ENCODE peak calls at places on chromosome 6, in nine cellular contexts. B, D, C, W, L, K, V, M and E are unnamed samples. For H4K20me1, the result is how much of the 10 kb centered on the place peaks cover.

GRCh38 chr6:40672118-40672517 is 85.0 kb upstream of the LRFN2 start:
- DNase-seq in B (no peak), D (no peak), C (peak), W (no peak), L (peak), K (no peak), V (peak), M (no peak), E (peak)

GRCh38 chr6:37990762-37991525 is 171.4 kb downstream of the ZFAND3 start:
- DNase-seq in B (peak), D (peak), C (peak), W (peak), L (peak), K (no peak), V (no peak), M (no peak), E (no peak)

GRCh38 chr6:73073238-73073637 is 152.1 kb downstream of the KHDC1L start:
- DNase-seq in B (no peak), D (no peak), C (no peak), W (peak), L (peak), K (no peak), V (no peak), M (no peak), E (no peak)

GRCh38 chr6:169556758-169557505 is 144.9 kb downstream of the WDR27 start:
- DNase-seq in B (no peak), D (no peak), C (no peak), W (no peak), L (no peak), K (no peak), V (no peak), M (peak), E (peak)

GRCh38 chr6:52635049-52635577 is 35.8 kb upstream of the TMEM14A start:
- DNase-seq in B (peak), D (no peak), C (no peak), W (no peak), L (peak), K (no peak), V (no peak), M (no peak), E (no peak)

GRCh38 chr6:30683980-30684338 is 2.5 kb downstream of the PPP1R18 start:
- DNase-seq in B (no peak), D (no peak), C (no peak), W (no peak), L (peak), K (peak), V (no peak), M (no peak), E (peak)

GRCh38 chr6:20837189-20837588 is 302.9 kb downstream of the CDKAL1 start:
- DNase-seq in B (no peak), D (no peak), C (no peak), W (no peak), L (no peak), K (no peak), V (no peak), M (no peak), E (no peak)

GRCh38 chr6:17714879-17715860 is 8.4 kb upstream of the NUP153 start:
- DNase-seq in B (peak), D (peak), C (no peak), W (peak), L (peak), K (no peak), V (no peak), M (no peak), E (no peak)

GRCh38 chr6:134138226-134138975 is 86.0 kb upstream of the SLC2A12 start:
- DNase-seq in B (peak), D (peak), C (no peak), W (no peak), L (peak), K (no peak), V (no peak), M (no peak), E (no peak)

GRCh38 chr6:52566853-52567279 is 10.0 kb downstream of the TRAM2 start:
- DNase-seq in B (peak), D (peak), C (no peak), W (peak), L (peak), K (no peak), V (no peak), M (no peak), E (no peak)

GRCh38 chr6:154572592-154572991 is 62.1 kb upstream of the CNKSR3 start:
- DNase-seq in B (no peak), D (no peak), C (no peak), W (no peak), L (no peak), K (no peak), V (no peak), M (no peak), E (no peak)

GRCh38 chr6:105452924-105453756 is 50.3 kb upstream of the PREP start:
- DNase-seq in B (no peak), D (no peak), C (no peak), W (no peak), L (no peak), K (peak), V (no peak), M (no peak), E (no peak)

GRCh38 chr6:82877213-82878195 is 188.1 kb downstream of the UBE3D start:
- DNase-seq in B (no peak), D (no peak), C (no peak), W (peak), L (no peak), K (no peak), V (peak), M (no peak), E (no peak)

GRCh38 chr6:37625591-37626374 is 71.9 kb downstream of the MDGA1 start:
- DNase-seq in B (no peak), D (no peak), C (peak), W (no peak), L (no peak), K (no peak), V (no peak), M (no peak), E (no peak)

GRCh38 chr6:169029861-169030260 is 223.8 kb downstream of the THBS2 start:
- DNase-seq in B (no peak), D (no peak), C (no peak), W (no peak), L (no peak), K (no peak), V (peak), M (no peak), E (no peak)

GRCh38 chr6:167236239-167236571 is 54.9 kb upstream of the UNC93A start:
- DNase-seq in B (no peak), D (no peak), C (no peak), W (no peak), L (no peak), K (no peak), V (peak), M (no peak), E (no peak)

GRCh38 chr6:167237438-167237837 is 53.7 kb upstream of the UNC93A start:
- DNase-seq in B (no peak), D (no peak), C (no peak), W (no peak), L (no peak), K (no peak), V (no peak), M (no peak), E (no peak)

GRCh38 chr6:167233490-167233889 is 57.6 kb upstream of the UNC93A start:
- DNase-seq in B (no peak), D (no peak), C (no peak), W (no peak), L (no peak), K (no peak), V (no peak), M (no peak), E (no peak)

GRCh38 chr6:167235421-167236238 is 55.5 kb upstream of the UNC93A start:
- DNase-seq in B (no peak), D (no peak), C (no peak), W (no peak), L (no peak), K (no peak), V (no peak), M (no peak), E (no peak)

GRCh38 chr6:167235005-167235404 is 56.1 kb upstream of the UNC93A start:
- DNase-seq in B (no peak), D (no peak), C (no peak), W (no peak), L (no peak), K (no peak), V (peak), M (no peak), E (no peak)
- H4K20me1 ChIP-seq in B (under half), D (under half), C (under half), W (under half), L (under half), K (under half), V (under half), M (under half), E (under half)

DNA sequence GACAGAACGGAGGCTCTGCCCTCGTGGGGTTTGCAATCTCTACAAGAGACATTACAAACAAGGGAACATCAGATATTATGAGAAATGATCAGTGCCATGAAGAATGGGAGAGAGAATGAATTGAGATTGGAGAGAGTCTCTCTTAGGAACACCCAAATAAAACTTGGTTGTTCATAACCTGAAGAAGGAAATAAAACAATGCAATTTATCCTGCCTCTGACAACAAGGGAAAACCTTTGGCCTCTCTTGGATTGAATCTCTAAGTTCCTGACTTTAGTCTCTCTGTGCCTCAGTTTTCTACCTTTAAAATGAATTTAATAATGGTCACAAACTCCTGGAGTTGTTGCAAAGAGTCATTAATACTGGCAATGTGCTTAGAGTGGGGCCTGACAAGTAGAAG is 21.1 kb downstream of the PLEKHG1 start:
- DNase-seq in B (no peak), D (no peak), C (no peak), W (no peak), L (no peak), K (no peak), V (no peak), M (no peak), E (no peak)
- H3K4me3 ChIP-seq in B (no peak), D (no peak), C (no peak), W (no peak), L (no peak), K (no peak), V (no peak), M (no peak), E (no peak)

DNA sequence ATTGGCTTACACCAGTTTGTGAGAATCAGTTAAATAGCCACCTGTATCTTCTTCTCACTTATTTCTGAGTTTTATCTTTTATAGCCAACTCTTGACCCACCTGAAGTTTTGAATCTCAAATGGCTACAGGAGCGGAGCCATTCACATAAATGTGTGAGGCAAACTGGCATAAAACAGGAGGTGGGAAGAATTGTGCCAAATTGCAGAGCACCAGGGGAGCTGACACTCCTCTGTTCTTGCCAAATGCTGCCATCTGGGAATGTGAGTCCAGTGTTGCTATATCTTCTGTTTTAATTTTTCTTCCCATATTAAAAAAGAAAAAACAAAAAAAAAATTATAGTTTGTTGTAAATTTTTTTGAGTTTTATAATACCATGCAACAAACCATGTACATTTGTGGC is 17.0 kb upstream of the RNF146 start:
- DNase-seq in B (no peak), D (no peak), C (no peak), W (no peak), L (no peak), K (no peak), V (no peak), M (no peak), E (no peak)
- H3K4me2 ChIP-seq in B (no peak), D (no peak), C (no peak), W (no peak), L (no peak), K (no peak), V (no peak), M (no peak), E (no peak)

DNA sequence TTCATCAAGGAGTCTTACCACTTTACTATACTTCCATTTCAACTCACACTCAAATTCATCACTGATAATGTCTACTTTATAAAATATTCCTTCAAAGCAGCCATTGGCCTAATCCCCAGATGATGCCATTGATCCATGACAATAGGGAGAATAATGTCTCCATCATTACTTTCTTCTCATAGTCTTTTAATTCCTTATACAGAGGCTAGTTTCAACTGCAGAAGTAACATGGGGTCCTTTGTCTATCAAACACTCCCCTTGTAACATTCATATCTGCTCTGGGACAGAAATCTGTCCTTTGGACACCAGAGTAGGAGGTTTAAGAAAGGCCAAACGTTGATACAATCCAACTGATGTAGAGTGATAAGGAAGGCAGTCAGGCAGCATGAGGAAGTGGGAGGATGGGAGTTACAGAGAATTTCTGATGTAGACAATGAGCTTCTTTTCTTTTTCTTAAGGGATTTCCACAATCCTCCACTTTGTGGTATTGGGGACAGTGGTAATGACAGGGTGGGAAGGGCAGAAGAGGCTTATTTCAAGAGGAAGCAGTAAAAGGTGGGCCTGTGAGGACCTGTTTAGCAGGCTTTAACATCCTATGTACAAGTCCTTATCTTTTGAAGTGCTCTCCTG is 18.9 kb upstream of the HLA-DOA start:
- DNase-seq in B (no peak), D (no peak), C (no peak), W (no peak), L (no peak), K (no peak), V (no peak), M (no peak), E (peak)
- H4K20me1 ChIP-seq in B (under half), D (under half), C (under half), W (under half), L (under half), K (under half), V (under half), M (under half), E (under half)

DNA sequence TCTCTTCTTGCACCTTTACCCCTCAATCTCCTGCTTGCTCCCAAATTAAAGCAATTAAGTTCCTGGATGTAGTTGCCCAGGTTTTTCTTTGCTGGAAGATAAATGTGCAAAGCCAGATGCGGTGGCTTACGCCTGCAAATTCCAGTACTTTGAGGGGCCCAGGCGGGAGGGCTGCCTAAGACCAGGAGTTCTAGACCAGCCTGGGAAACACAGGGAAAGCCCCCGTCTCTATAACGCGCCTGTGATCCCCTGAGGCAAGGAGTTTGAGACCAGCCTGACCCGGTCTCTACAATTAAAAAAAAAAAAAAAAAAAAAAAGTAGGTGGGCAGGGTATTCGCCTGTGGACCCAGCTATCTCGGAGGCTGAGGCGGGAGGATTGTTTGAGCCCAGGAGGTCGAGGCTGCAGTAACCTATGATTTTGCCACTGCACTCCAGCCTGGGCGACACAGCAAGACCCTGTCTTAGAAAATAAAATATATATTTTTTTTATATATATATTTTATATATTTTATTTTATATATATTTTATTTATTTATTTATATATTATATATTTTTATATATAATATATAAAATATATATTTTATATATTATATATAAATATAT is 461 bp upstream of the DCDC2 start:
- DNase-seq in B (no peak), D (no peak), C (peak), W (no peak), L (no peak), K (no peak), V (no peak), M (no peak), E (no peak)
- H3K4me3 ChIP-seq in B (no peak), D (no peak), C (no peak), W (no peak), L (peak), K (no peak), V (no peak), M (no peak), E (no peak)

DNA sequence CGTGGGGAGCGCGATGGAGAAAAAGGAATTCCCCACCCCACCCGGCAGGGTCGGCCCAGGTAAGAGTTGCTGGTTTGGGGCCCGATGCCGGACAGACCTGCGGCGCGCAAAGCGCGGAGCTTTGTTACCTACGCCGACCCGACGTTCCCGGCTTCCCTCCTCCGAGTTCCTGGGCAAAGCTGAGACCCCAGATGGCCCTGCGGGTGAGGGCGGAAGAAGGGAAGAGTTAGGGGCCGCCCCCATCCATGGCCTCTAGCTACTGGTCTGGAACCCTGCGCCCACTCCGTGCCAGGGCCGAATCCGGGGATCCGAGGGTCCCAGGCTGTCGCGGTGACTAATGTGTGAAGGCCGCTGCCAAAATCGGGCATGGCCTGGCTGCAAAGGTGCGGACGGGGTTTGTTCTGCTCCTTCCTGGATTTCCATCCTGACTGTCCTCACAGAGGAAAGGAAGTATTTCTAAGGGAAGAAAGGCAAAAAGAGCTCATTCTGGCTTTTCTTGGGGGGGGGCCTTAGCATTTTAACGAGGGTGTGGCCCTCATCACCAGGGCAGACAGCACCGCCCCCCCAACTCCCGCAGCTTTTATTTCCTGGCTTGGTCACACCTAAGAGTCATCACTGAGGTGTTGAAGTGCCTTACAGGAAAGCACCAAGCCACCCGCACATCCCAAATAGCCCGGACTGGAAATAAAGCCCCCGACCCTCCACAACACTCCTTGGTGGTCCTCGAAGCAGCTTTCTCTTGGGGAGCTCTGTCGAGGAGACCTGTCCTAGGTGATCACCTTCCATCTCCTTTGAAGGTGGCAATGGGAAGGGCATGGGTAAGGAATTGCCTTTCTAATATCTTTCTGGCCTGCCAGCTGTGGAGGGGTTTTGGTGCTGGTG is 1.1 kb downstream of the PTK7 start:
- DNase-seq in B (peak), D (peak), C (peak), W (peak), L (peak), K (peak), V (peak), M (no peak), E (no peak)
- H3K4me2 ChIP-seq in B (peak), D (peak), C (peak), W (peak), L (peak), K (peak), V (peak), M (peak), E (peak)

GRCh38 chr6:108644252-108644651 is 83.5 kb downstream of the FOXO3 start:
- DNase-seq in B (no peak), D (no peak), C (no peak), W (no peak), L (no peak), K (no peak), V (no peak), M (no peak), E (no peak)
- H4K20me1 ChIP-seq in B (half or more), D (under half), C (under half), W (under half), L (under half), K (under half), V (under half), M (under half), E (under half)

DNA sequence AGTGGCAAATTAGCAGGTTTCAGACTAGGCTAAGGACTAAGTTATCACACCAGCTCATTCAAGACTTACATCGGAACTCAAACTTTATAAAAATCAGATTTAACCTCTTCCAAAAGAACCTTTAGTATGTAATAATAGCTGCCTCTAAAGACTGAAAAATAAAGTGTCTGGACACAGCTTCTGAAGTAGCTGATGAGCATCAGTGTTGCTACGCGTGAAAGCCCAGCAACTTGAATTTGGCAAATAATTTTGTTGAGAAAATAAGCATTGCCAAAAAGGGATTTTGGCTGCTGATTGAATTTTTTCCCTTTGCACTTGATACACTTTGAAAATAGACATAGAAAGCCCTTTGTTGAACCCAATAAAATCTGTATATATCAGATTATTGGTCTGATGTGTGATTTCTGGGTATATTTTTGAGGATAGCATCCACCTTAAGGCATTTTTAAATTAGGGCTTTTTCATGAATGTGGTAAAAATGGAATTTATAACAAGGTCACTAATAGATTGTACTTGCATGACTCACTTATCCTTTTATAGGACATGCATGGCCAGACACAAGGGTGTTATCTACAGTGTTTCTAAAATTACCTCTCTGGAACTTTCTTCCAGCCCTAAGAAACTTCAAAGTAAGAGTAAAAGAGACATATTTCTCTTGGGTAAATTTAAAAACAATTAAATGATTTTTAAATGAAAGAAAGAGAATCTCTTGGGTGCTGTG is 350.4 kb downstream of the TENT5A start:
- DNase-seq in B (peak), D (peak), C (no peak), W (peak), L (peak), K (no peak), V (no peak), M (no peak), E (no peak)
- H3K4me3 ChIP-seq in B (no peak), D (no peak), C (no peak), W (no peak), L (no peak), K (no peak), V (no peak), M (no peak), E (no peak)

GRCh38 chr6:26029570-26029856 is 57.7 kb upstream of the HFE start:
- DNase-seq in B (no peak), D (no peak), C (no peak), W (no peak), L (no peak), K (no peak), V (no peak), M (no peak), E (no peak)
- H3K4me2 ChIP-seq in B (no peak), D (no peak), C (peak), W (peak), L (no peak), K (peak), V (no peak), M (no peak), E (no peak)